ENCODE peak calls at places on chromosomes 16 and 17, in four cellular contexts. P is hepatic stellate cell, C is upper lobe of left lung, U is HT1080. Q is an unnamed sample.

GRCh38 chr16:28097500-28097899 is 34.0 kb upstream of the GSG1L start:
- DNase-seq in P (no peak), U (no peak), C (no peak), Q (no peak)

GRCh38 chr17:76297436-76297835 is 10.6 kb downstream of the QRICH2 start:
- DNase-seq in C (no peak), U (no peak), P (no peak), Q (no peak)

GRCh38 chr17:39150795-39151679 is at the start of gene PLXDC1:
- DNase-seq in P (no peak), C (peak), U (no peak), Q (peak)

GRCh38 chr16:12501727-12502457 is 301.8 kb downstream of the CPPED1 start:
- DNase-seq in P (no peak), C (no peak), U (no peak), Q (peak)

GRCh38 chr17:44258811-44259351 is 9.1 kb downstream of the SLC4A1 start:
- DNase-seq in P (no peak), C (peak), U (no peak), Q (no peak)

GRCh38 chr17:82465023-82465603 is 6.6 kb downstream of the NARF start:
- DNase-seq in P (no peak), C (no peak), U (no peak), Q (no peak)

GRCh38 chr16:85648782-85649181 is 35.7 kb downstream of the GSE1 start:
- DNase-seq in P (no peak), U (no peak), C (peak), Q (no peak)

GRCh38 chr17:52410781-52411180 is 252.3 kb upstream of the CA10 start:
- DNase-seq in P (no peak), U (peak), C (no peak), Q (peak)

GRCh38 chr16:24580665-24581064 is 41.3 kb downstream of the RBBP6 start:
- DNase-seq in U (peak), P (peak), C (no peak), Q (peak)

GRCh38 chr16:57507414-57508083 is 21.3 kb upstream of the DOK4 start:
- DNase-seq in C (no peak), P (no peak), U (no peak), Q (peak)

GRCh38 chr17:71985111-71986039 is 135.4 kb upstream of the SOX9 start:
- DNase-seq in U (no peak), C (no peak), P (peak), Q (no peak)

GRCh38 chr16:82884320-82884898 is 257.6 kb downstream of the CDH13 start:
- DNase-seq in P (no peak), U (no peak), C (no peak), Q (no peak)

GRCh38 chr17:36918260-36918691 is 19.0 kb upstream of the LHX1 start:
- DNase-seq in U (peak), P (no peak), C (no peak), Q (no peak)

GRCh38 chr16:11308493-11309283 is 27.6 kb upstream of the PRM1 start:
- DNase-seq in C (no peak), P (no peak), U (no peak), Q (no peak)

GRCh38 chr17:19781488-19782458 is 33.7 kb upstream of the ALDH3A1 start:
- DNase-seq in U (no peak), C (no peak), P (no peak), Q (no peak)

GRCh38 chr17:2034157-2034556 is 4.2 kb downstream of the DPH1 start:
- DNase-seq in C (no peak), P (no peak), U (no peak), Q (no peak)

GRCh38 chr17:82090549-82091263 is 7.3 kb downstream of the FASN start:
- DNase-seq in C (no peak), U (no peak), P (no peak), Q (no peak)

GRCh38 chr16:25199457-25199856 is 17.3 kb upstream of the AQP8 start:
- DNase-seq in P (no peak), C (no peak), U (no peak), Q (no peak)

GRCh38 chr16:84082835-84083569 is 33.7 kb downstream of the MBTPS1 start:
- DNase-seq in C (no peak), P (no peak), U (no peak), Q (no peak)

GRCh38 chr16:81480856-81481821 is 36.5 kb downstream of the CMIP start:
- DNase-seq in C (no peak), P (peak), U (peak), Q (peak)

GRCh38 chr16:3771513-3771912 is 54.2 kb upstream of the TRAP1 start:
- DNase-seq in U (peak), C (no peak), P (no peak), Q (no peak)

GRCh38 chr17:39626171-39626670 is 531 bp upstream of the PPP1R1B start:
- DNase-seq in C (no peak), P (no peak), U (no peak), Q (no peak)

GRCh38 chr17:40541873-40542561 is 23.3 kb downstream of the CCR7 start:
- DNase-seq in C (no peak), P (no peak), U (no peak), Q (no peak)

GRCh38 chr17:42674755-42675347 is 1.9 kb downstream of the PLEKHH3 start:
- DNase-seq in P (no peak), C (no peak), U (no peak), Q (no peak)

GRCh38 chr17:17818088-17818526 is 18.7 kb downstream of the SREBF1 start:
- DNase-seq in C (peak), P (no peak), U (no peak), Q (no peak)

GRCh38 chr16:19179890-19180490 is 11.9 kb downstream of the SYT17 start:
- DNase-seq in P (peak), U (peak), C (no peak), Q (peak)

GRCh38 chr17:28724500-28725165 is 1.4 kb downstream of the TLCD1 start:
- DNase-seq in U (no peak), C (no peak), P (no peak), Q (no peak)

GRCh38 chr16:12113581-12114375 is 137.2 kb downstream of the SNX29 start:
- DNase-seq in C (no peak), U (peak), P (no peak), Q (no peak)

GRCh38 chr17:68972119-68972704 is 17.0 kb upstream of the ABCA8 start:
- DNase-seq in C (no peak), P (peak), U (peak), Q (peak)

GRCh38 chr17:40564883-40565744 is at the start of gene CCR7:
- DNase-seq in U (no peak), P (no peak), C (no peak), Q (no peak)

GRCh38 chr16:55392701-55393100 is 68.7 kb downstream of the IRX6 start:
- DNase-seq in C (no peak), U (peak), P (no peak), Q (no peak)

GRCh38 chr16:67665598-67665997 is 952 bp downstream of the ENKD1 start:
- DNase-seq in U (no peak), C (no peak), P (no peak), Q (no peak)

GRCh38 chr17:17067277-17067676 is 25.0 kb downstream of the MPRIP start:
- DNase-seq in U (peak), C (no peak), P (peak), Q (no peak)

GRCh38 chr16:12239226-12239625 is 262.7 kb downstream of the SNX29 start:
- DNase-seq in U (no peak), C (no peak), P (no peak), Q (no peak)

GRCh38 chr16:10708969-10709368 is 14.2 kb upstream of the TEKT5 start:
- DNase-seq in U (no peak), C (no peak), P (no peak), Q (no peak)

GRCh38 chr17:47983492-47984223 is 12.7 kb downstream of the CDK5RAP3 start:
- DNase-seq in P (no peak), U (no peak), C (no peak), Q (no peak)

GRCh38 chr17:7237761-7238417 is 1.4 kb downstream of the PHF23 start:
- DNase-seq in C (peak), P (peak), U (peak), Q (peak)

Q was measured in hepatocyte.